ENCODE peak calls at places on chromosomes 1 and 21, in five cellular contexts. One of them, this sample, is unnamed.

GRCh38 chr1:117860906-117861610 is 68.4 kb downstream of the GDAP2 start:
- DNase-seq in cardiac muscle cell: peak; percentile 4
- DNase-seq in endothelial cell of umbilical vein: no peak
- DNase-seq in cardiac fibroblast: peak; percentile 29
- DNase-seq in OCI-LY7: no peak
- DNase-seq in this sample: peak; percentile 63

GRCh38 chr1:202684716-202685115 is 25.5 kb downstream of the SYT2 start:
- DNase-seq in cardiac muscle cell: no peak
- DNase-seq in endothelial cell of umbilical vein: no peak
- DNase-seq in cardiac fibroblast: no peak
- DNase-seq in OCI-LY7: no peak
- DNase-seq in this sample: no peak

GRCh38 chr1:201656670-201657032 is 117.7 kb downstream of the NAV1 start:
- DNase-seq in cardiac muscle cell: peak; percentile 58
- DNase-seq in endothelial cell of umbilical vein: no peak
- DNase-seq in cardiac fibroblast: peak; percentile 65
- DNase-seq in OCI-LY7: no peak
- DNase-seq in this sample: no peak

GRCh38 chr1:173887627-173888026 is 19.4 kb downstream of the ZBTB37 start:
- DNase-seq in cardiac muscle cell: no peak
- DNase-seq in endothelial cell of umbilical vein: no peak
- DNase-seq in cardiac fibroblast: no peak
- DNase-seq in OCI-LY7: no peak
- DNase-seq in this sample: no peak

GRCh38 chr1:109895720-109896504 is 14.7 kb upstream of the CSF1 start:
- DNase-seq in cardiac muscle cell: peak; percentile 76
- DNase-seq in endothelial cell of umbilical vein: peak; percentile 85
- DNase-seq in cardiac fibroblast: peak; percentile 80
- DNase-seq in OCI-LY7: no peak
- DNase-seq in this sample: no peak

GRCh38 chr1:198913667-198914066 is 274.8 kb downstream of the PTPRC start:
- DNase-seq in cardiac muscle cell: peak; percentile 82
- DNase-seq in endothelial cell of umbilical vein: peak; percentile 48
- DNase-seq in cardiac fibroblast: peak; percentile 76
- DNase-seq in OCI-LY7: no peak
- DNase-seq in this sample: no peak

GRCh38 chr1:171869097-171869496 is 27.8 kb downstream of the DNM3 start:
- DNase-seq in cardiac muscle cell: peak; percentile 8
- DNase-seq in endothelial cell of umbilical vein: peak; percentile 64
- DNase-seq in cardiac fibroblast: peak; percentile 15
- DNase-seq in OCI-LY7: no peak
- DNase-seq in this sample: no peak

GRCh38 chr1:6438047-6438525 is 13.5 kb downstream of the ESPN start:
- DNase-seq in cardiac muscle cell: peak; percentile 59
- DNase-seq in endothelial cell of umbilical vein: peak; percentile 57
- DNase-seq in cardiac fibroblast: peak; percentile 55
- DNase-seq in OCI-LY7: peak; percentile 68
- DNase-seq in this sample: no peak

GRCh38 chr21:25772680-25773079 is 37.9 kb downstream of the GABPA start:
- DNase-seq in cardiac muscle cell: no peak
- DNase-seq in endothelial cell of umbilical vein: peak; percentile 66
- DNase-seq in cardiac fibroblast: no peak
- DNase-seq in OCI-LY7: no peak
- DNase-seq in this sample: no peak

GRCh38 chr1:38474738-38475623 is 384.6 kb downstream of the RRAGC start:
- DNase-seq in cardiac muscle cell: no peak
- DNase-seq in endothelial cell of umbilical vein: no peak
- DNase-seq in cardiac fibroblast: no peak
- DNase-seq in OCI-LY7: peak; percentile 94
- DNase-seq in this sample: no peak

GRCh38 chr1:206498685-206499084 is 8.6 kb upstream of the RASSF5 start:
- DNase-seq in cardiac muscle cell: no peak
- DNase-seq in endothelial cell of umbilical vein: no peak
- DNase-seq in cardiac fibroblast: no peak
- DNase-seq in OCI-LY7: no peak
- DNase-seq in this sample: no peak

GRCh38 chr1:110203021-110203661 is 7.0 kb upstream of the KCNC4 start:
- DNase-seq in cardiac muscle cell: peak; percentile 80
- DNase-seq in endothelial cell of umbilical vein: peak; percentile 72
- DNase-seq in cardiac fibroblast: peak; percentile 77
- DNase-seq in OCI-LY7: peak; percentile 75
- DNase-seq in this sample: no peak

GRCh38 chr1:67559222-67559700 is 125.7 kb upstream of the GADD45A start:
- DNase-seq in cardiac muscle cell: peak; percentile 65
- DNase-seq in endothelial cell of umbilical vein: no peak
- DNase-seq in cardiac fibroblast: peak; percentile 59
- DNase-seq in OCI-LY7: no peak
- DNase-seq in this sample: peak; percentile 31

GRCh38 chr1:113373644-113374043 is 16.7 kb upstream of the MAGI3 start:
- DNase-seq in cardiac muscle cell: no peak
- DNase-seq in endothelial cell of umbilical vein: no peak
- DNase-seq in cardiac fibroblast: no peak
- DNase-seq in OCI-LY7: no peak
- DNase-seq in this sample: no peak

GRCh38 chr1:243973169-243973568 is 77.9 kb upstream of the ZBTB18 start:
- DNase-seq in cardiac muscle cell: no peak
- DNase-seq in endothelial cell of umbilical vein: no peak
- DNase-seq in cardiac fibroblast: no peak
- DNase-seq in OCI-LY7: no peak
- DNase-seq in this sample: no peak

GRCh38 chr1:8004803-8005573 is 21.1 kb downstream of the ERRFI1 start:
- DNase-seq in cardiac muscle cell: peak; percentile 99
- DNase-seq in endothelial cell of umbilical vein: peak; percentile 71
- DNase-seq in cardiac fibroblast: peak; percentile 99
- DNase-seq in OCI-LY7: no peak
- DNase-seq in this sample: peak; percentile 89
- H3K4me3 ChIP-seq in cardiac muscle cell: no peak overlapping the region
- H3K4me3 ChIP-seq in endothelial cell of umbilical vein: no peak overlapping the region
- H3K4me3 ChIP-seq in cardiac fibroblast: no peak overlapping the region
- H3K4me3 ChIP-seq in OCI-LY7: no peak overlapping the region
- H3K4me3 ChIP-seq in this sample: no peak overlapping the region

GRCh38 chr1:30226648-30227047 is 496.7 kb downstream of the MATN1 start:
- DNase-seq in cardiac muscle cell: no peak
- DNase-seq in endothelial cell of umbilical vein: no peak
- DNase-seq in cardiac fibroblast: no peak
- DNase-seq in OCI-LY7: no peak
- DNase-seq in this sample: no peak

GRCh38 chr1:30229557-30229956 is 493.8 kb downstream of the MATN1 start:
- DNase-seq in cardiac muscle cell: no peak
- DNase-seq in endothelial cell of umbilical vein: no peak
- DNase-seq in cardiac fibroblast: no peak
- DNase-seq in OCI-LY7: no peak
- DNase-seq in this sample: no peak

GRCh38 chr1:30229960-30230359 is 493.4 kb downstream of the MATN1 start:
- DNase-seq in cardiac muscle cell: no peak
- DNase-seq in endothelial cell of umbilical vein: no peak
- DNase-seq in cardiac fibroblast: no peak
- DNase-seq in OCI-LY7: no peak
- DNase-seq in this sample: no peak

GRCh38 chr1:30225336-30225735 is 498.0 kb downstream of the MATN1 start:
- DNase-seq in cardiac muscle cell: no peak
- DNase-seq in endothelial cell of umbilical vein: no peak
- DNase-seq in cardiac fibroblast: no peak
- DNase-seq in OCI-LY7: no peak
- DNase-seq in this sample: no peak
- H3K4me3 ChIP-seq in cardiac muscle cell: no peak overlapping the region
- H3K4me3 ChIP-seq in endothelial cell of umbilical vein: no peak overlapping the region
- H3K4me3 ChIP-seq in cardiac fibroblast: no peak overlapping the region
- H3K4me3 ChIP-seq in OCI-LY7: no peak overlapping the region
- H3K4me3 ChIP-seq in this sample: no peak overlapping the region

GRCh38 chr1:218507355-218508002 is 162.3 kb downstream of the TGFB2 start:
- DNase-seq in cardiac muscle cell: no peak
- DNase-seq in endothelial cell of umbilical vein: no peak
- DNase-seq in cardiac fibroblast: no peak
- DNase-seq in OCI-LY7: peak; percentile 2
- DNase-seq in this sample: no peak
- H3K4me3 ChIP-seq in cardiac muscle cell: no peak overlapping the region
- H3K4me3 ChIP-seq in endothelial cell of umbilical vein: no peak overlapping the region
- H3K4me3 ChIP-seq in cardiac fibroblast: no peak overlapping the region
- H3K4me3 ChIP-seq in OCI-LY7: no peak overlapping the region
- H3K4me3 ChIP-seq in this sample: no peak overlapping the region

GRCh38 chr1:43550598-43551246 is 20.0 kb downstream of the PTPRF start:
- DNase-seq in cardiac muscle cell: no peak
- DNase-seq in endothelial cell of umbilical vein: no peak
- DNase-seq in cardiac fibroblast: no peak
- DNase-seq in OCI-LY7: no peak
- DNase-seq in this sample: no peak
- H3K4me3 ChIP-seq in cardiac muscle cell: peak overlapping the region; percentile 12
- H3K4me3 ChIP-seq in endothelial cell of umbilical vein: no peak overlapping the region
- H3K4me3 ChIP-seq in cardiac fibroblast: no peak overlapping the region
- H3K4me3 ChIP-seq in OCI-LY7: no peak overlapping the region
- H3K4me3 ChIP-seq in this sample: no peak overlapping the region

GRCh38 chr1:46532498-46533178 is 18.8 kb downstream of the KNCN start:
- DNase-seq in cardiac muscle cell: peak; percentile 72
- DNase-seq in endothelial cell of umbilical vein: peak; percentile 37
- DNase-seq in cardiac fibroblast: peak; percentile 65
- DNase-seq in OCI-LY7: peak; percentile 15
- DNase-seq in this sample: no peak
- H3K4me3 ChIP-seq in cardiac muscle cell: peak overlapping the region; percentile 24
- H3K4me3 ChIP-seq in endothelial cell of umbilical vein: no peak overlapping the region
- H3K4me3 ChIP-seq in cardiac fibroblast: peak overlapping the region; percentile 26
- H3K4me3 ChIP-seq in OCI-LY7: no peak overlapping the region
- H3K4me3 ChIP-seq in this sample: no peak overlapping the region

DNA sequence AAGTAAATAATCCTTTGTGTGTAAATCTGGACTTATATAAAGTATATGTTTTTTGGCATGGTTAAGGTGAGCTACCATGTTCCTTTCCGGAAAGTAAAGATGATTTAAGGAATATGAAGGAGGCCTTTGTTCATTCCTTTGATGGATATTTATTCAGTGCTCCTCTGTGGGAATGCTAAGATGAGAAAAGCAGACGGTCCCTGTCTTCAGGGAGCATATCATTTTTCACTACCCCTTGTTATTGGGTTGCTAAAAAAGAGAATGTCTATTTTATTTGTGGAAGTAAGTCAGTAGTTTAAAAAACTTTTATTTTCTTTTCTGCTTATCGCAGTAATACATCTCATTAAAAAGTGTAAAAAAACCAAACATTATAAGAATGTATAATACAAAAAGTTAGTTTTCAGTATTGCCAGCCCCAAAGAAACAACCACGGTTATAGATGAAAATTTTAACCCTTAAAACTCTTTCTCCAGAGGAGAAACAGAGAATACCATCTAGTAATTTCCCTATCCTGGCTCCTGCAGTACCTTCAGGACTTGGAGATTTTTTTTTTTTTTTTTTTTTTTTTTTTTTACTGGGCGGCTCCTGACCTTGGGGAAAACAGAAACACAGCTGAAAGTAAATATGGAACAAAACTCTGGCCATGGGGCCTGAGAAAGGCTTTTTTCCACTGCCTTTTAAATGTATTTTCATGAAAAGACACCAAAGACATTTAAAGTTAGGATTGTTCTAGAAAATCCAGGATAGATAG is 35.3 kb upstream of the CNN3 start:
- DNase-seq in cardiac muscle cell: no peak
- DNase-seq in endothelial cell of umbilical vein: no peak
- DNase-seq in cardiac fibroblast: no peak
- DNase-seq in OCI-LY7: no peak
- DNase-seq in this sample: no peak
- H3K4me3 ChIP-seq in cardiac muscle cell: no peak overlapping the region
- H3K4me3 ChIP-seq in endothelial cell of umbilical vein: peak overlapping the region; percentile 25
- H3K4me3 ChIP-seq in cardiac fibroblast: peak overlapping the region; percentile 46
- H3K4me3 ChIP-seq in OCI-LY7: peak overlapping the region; percentile 58
- H3K4me3 ChIP-seq in this sample: no peak overlapping the region

DNA sequence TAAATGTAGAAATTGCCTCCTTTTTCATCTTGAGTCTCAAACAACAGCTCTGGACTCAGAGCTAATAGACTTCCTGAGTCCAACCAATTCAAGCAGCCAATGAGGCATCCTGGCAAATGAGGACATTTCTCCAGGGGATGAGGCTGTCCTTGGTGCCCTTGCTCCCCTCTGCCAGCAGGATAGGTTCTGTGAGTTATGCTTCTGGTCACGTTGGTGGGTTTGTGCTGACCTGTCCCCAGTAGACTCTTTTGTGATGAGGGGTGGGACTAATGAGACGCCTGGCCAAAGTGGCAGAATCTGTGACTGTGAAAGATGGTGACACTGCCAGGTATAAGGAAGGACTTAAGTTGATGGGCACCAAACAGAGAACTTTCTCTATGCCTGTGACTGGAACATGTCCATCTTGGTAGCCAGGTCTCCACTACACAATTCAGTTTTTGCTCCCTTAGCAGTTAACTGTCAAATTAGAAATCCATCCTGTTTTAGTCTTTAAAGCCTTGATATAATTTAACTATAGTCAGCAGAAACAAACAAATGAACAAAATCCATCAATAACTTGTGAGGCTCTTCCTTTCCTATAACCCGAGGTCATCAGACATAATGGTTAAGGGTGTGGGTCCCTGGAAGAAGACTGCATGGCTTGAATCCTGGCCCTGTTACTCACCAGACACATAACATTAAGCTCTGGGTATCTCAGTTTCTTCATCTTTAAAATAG is 35.7 kb upstream of the THEM4 start:
- DNase-seq in cardiac muscle cell: no peak
- DNase-seq in endothelial cell of umbilical vein: no peak
- DNase-seq in cardiac fibroblast: no peak
- DNase-seq in OCI-LY7: no peak
- DNase-seq in this sample: no peak
- H3K4me3 ChIP-seq in cardiac muscle cell: no peak overlapping the region
- H3K4me3 ChIP-seq in endothelial cell of umbilical vein: no peak overlapping the region
- H3K4me3 ChIP-seq in cardiac fibroblast: no peak overlapping the region
- H3K4me3 ChIP-seq in OCI-LY7: no peak overlapping the region
- H3K4me3 ChIP-seq in this sample: no peak overlapping the region

GRCh38 chr1:26922901-26923300 is 1.4 kb downstream of the NUDC start:
- DNase-seq in cardiac muscle cell: no peak
- DNase-seq in endothelial cell of umbilical vein: no peak
- DNase-seq in cardiac fibroblast: no peak
- DNase-seq in OCI-LY7: no peak
- DNase-seq in this sample: no peak
- H3K4me3 ChIP-seq in cardiac muscle cell: peak overlapping the region; percentile 45
- H3K4me3 ChIP-seq in endothelial cell of umbilical vein: peak overlapping the region; percentile 49
- H3K4me3 ChIP-seq in cardiac fibroblast: peak overlapping the region; percentile 95
- H3K4me3 ChIP-seq in OCI-LY7: peak overlapping the region; percentile 84
- H3K4me3 ChIP-seq in this sample: peak overlapping the region; percentile 66

DNA sequence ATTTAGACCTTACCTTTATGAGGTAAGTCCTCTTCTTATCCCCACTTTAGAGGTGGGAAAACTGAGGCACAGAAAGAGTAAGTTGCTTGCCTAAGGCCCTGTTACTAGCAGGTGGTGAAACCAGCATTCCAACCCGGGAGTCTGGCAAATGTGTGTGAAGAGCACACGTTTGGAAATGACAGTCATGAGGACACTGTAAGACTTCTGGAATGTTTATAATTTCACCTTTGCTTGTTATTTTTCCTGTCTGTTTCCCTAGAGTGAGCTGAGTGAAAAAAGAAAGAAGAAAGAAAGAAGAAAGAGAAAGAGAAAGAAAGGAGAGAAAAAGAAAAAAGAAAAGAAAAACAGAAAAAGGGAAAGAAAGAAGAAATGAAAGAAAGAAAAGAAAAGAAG is 21.2 kb upstream of the LGALS8 start:
- DNase-seq in cardiac muscle cell: peak; percentile 72
- DNase-seq in endothelial cell of umbilical vein: peak; percentile 19
- DNase-seq in cardiac fibroblast: peak; percentile 68
- DNase-seq in OCI-LY7: no peak
- DNase-seq in this sample: no peak
- H3K4me3 ChIP-seq in cardiac muscle cell: no peak overlapping the region
- H3K4me3 ChIP-seq in endothelial cell of umbilical vein: no peak overlapping the region
- H3K4me3 ChIP-seq in cardiac fibroblast: no peak overlapping the region
- H3K4me3 ChIP-seq in OCI-LY7: no peak overlapping the region
- H3K4me3 ChIP-seq in this sample: no peak overlapping the region

This sample was measured in AG09309.